ENCODE peak calls at places on chromosomes 5 and 9, in five cellular contexts. One of them, this sample, is unnamed.

GRCh38 chr9:79300153-79300552 is 271.6 kb upstream of the TLE4 start:
- DNase-seq in adrenal gland: no peak
- DNase-seq in omental fat pad: no peak
- DNase-seq in heart right ventricle: no peak
- DNase-seq in fibroblast of pulmonary artery: no peak
- DNase-seq in this sample: no peak

GRCh38 chr5:174717826-174718455 is 6.4 kb upstream of the MSX2 start:
- DNase-seq in adrenal gland: no peak
- DNase-seq in omental fat pad: no peak
- DNase-seq in heart right ventricle: no peak
- DNase-seq in fibroblast of pulmonary artery: no peak
- DNase-seq in this sample: no peak

GRCh38 chr9:6759114-6759977 is 1.6 kb downstream of the KDM4C start:
- DNase-seq in adrenal gland: peak; percentile 17
- DNase-seq in fibroblast of pulmonary artery: peak; percentile 83
- DNase-seq in heart right ventricle: no peak
- DNase-seq in omental fat pad: no peak
- DNase-seq in this sample: no peak

GRCh38 chr9:136595245-136596218 is 49.7 kb upstream of the NOTCH1 start:
- DNase-seq in fibroblast of pulmonary artery: no peak
- DNase-seq in omental fat pad: no peak
- DNase-seq in heart right ventricle: no peak
- DNase-seq in adrenal gland: no peak
- DNase-seq in this sample: no peak

GRCh38 chr9:111516061-111516465 is 8.9 kb upstream of the ZNF483 start:
- DNase-seq in fibroblast of pulmonary artery: peak; percentile 15
- DNase-seq in heart right ventricle: no peak
- DNase-seq in omental fat pad: no peak
- DNase-seq in adrenal gland: no peak
- DNase-seq in this sample: no peak

GRCh38 chr5:149007174-149007573 is 55.7 kb downstream of the SH3TC2 start:
- DNase-seq in fibroblast of pulmonary artery: peak; percentile 66
- DNase-seq in heart right ventricle: no peak
- DNase-seq in adrenal gland: no peak
- DNase-seq in omental fat pad: no peak
- DNase-seq in this sample: no peak

GRCh38 chr5:611731-612486 is at the start of gene CEP72:
- DNase-seq in heart right ventricle: peak; percentile 94
- DNase-seq in omental fat pad: peak; percentile 56
- DNase-seq in fibroblast of pulmonary artery: peak; percentile 82
- DNase-seq in adrenal gland: peak; percentile 91
- DNase-seq in this sample: peak; percentile 94

GRCh38 chr9:5879419-5880181 is 11.1 kb upstream of the MLANA start:
- DNase-seq in fibroblast of pulmonary artery: peak; percentile 60
- DNase-seq in heart right ventricle: no peak
- DNase-seq in omental fat pad: no peak
- DNase-seq in adrenal gland: peak; percentile 41
- DNase-seq in this sample: no peak

GRCh38 chr5:91049800-91050199 is 333.3 kb downstream of the ARRDC3 start:
- DNase-seq in omental fat pad: no peak
- DNase-seq in heart right ventricle: no peak
- DNase-seq in fibroblast of pulmonary artery: peak; percentile 51
- DNase-seq in adrenal gland: peak; percentile 72
- DNase-seq in this sample: no peak

GRCh38 chr5:95760291-95761191 is 29.4 kb downstream of the RHOBTB3 start:
- DNase-seq in fibroblast of pulmonary artery: peak; percentile 94
- DNase-seq in omental fat pad: no peak
- DNase-seq in adrenal gland: no peak
- DNase-seq in heart right ventricle: no peak
- DNase-seq in this sample: no peak

GRCh38 chr5:178387061-178387855 is 154.7 kb upstream of the PHYKPL start:
- DNase-seq in omental fat pad: no peak
- DNase-seq in adrenal gland: no peak
- DNase-seq in heart right ventricle: no peak
- DNase-seq in fibroblast of pulmonary artery: no peak
- DNase-seq in this sample: peak; percentile 32

GRCh38 chr9:8364021-8364782 is 564.6 kb upstream of the DMAC1 start:
- DNase-seq in heart right ventricle: no peak
- DNase-seq in omental fat pad: no peak
- DNase-seq in fibroblast of pulmonary artery: no peak
- DNase-seq in adrenal gland: no peak
- DNase-seq in this sample: no peak
- TF ChIP-seq CTCF in heart right ventricle: no peak
- TF ChIP-seq CTCF in omental fat pad: no peak
- TF ChIP-seq CTCF in fibroblast of pulmonary artery: no peak
- TF ChIP-seq CTCF in adrenal gland: no peak
- TF ChIP-seq CTCF in this sample: no peak

GRCh38 chr5:84881737-84882136 is 497.1 kb upstream of the EDIL3 start:
- DNase-seq in heart right ventricle: no peak
- DNase-seq in omental fat pad: no peak
- DNase-seq in fibroblast of pulmonary artery: no peak
- DNase-seq in adrenal gland: no peak
- DNase-seq in this sample: no peak

DNA sequence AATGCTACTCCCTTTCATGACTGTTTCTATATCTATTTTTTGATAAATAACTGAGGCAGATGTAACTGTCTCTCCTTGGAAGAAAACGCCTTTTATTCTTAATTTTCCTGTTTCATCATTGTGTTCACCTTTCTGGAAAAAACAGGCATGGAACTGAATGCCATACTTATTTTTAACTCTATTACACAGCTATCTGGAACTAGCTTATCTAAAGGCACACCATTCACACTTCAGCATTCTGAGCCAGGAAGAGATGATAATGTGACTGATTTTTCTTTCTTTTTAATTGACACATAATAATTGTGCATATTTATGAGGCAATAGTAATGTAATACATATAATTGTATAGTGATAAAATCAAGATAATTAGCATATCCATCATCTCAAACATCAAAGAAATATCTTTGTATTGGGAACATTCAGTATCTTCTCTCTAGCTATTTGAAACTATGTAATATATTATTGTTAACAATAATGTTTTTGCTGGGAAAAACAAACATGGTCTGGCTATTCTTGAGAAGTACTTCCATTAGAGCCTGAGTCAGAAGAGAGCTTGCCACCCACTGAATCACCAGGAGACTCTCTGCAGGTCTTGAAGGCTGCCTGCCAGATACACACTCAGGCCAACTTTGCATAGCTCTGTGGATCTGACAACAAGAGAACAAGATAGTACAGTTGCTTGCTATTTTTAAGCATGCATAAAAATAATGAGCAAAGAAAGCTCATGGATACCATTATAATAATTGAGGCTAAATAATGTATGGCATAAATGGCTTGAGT is 501.0 kb upstream of the EDIL3 start:
- DNase-seq in omental fat pad: no peak
- DNase-seq in adrenal gland: peak; percentile 80
- DNase-seq in heart right ventricle: peak; percentile 36
- DNase-seq in fibroblast of pulmonary artery: peak; percentile 61
- DNase-seq in this sample: no peak
- TF ChIP-seq CTCF in omental fat pad: no peak
- TF ChIP-seq CTCF in adrenal gland: no peak
- TF ChIP-seq CTCF in heart right ventricle: no peak
- TF ChIP-seq CTCF in fibroblast of pulmonary artery: no peak
- TF ChIP-seq CTCF in this sample: no peak

DNA sequence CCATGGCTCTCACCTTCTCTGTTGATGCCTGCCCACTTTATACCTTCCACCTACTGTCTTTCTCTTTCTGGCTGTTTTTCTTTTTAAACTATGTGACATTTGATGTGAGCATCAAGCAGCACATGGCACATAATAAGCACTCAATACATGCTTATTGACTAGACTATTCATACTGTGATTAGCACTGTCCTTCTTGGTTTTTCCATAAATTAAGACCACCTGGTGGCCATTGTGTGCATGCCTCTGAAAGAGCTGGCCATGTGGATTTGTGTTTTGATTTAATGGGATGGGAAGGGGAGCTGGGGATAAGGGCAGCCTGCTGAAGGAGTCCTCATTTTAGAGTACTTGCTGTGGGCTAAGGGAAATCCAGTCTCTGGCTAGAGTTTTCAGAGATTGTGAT is 79.4 kb downstream of the ARHGEF28 start:
- DNase-seq in fibroblast of pulmonary artery: no peak
- DNase-seq in heart right ventricle: no peak
- DNase-seq in omental fat pad: no peak
- DNase-seq in adrenal gland: no peak
- DNase-seq in this sample: no peak
- TF ChIP-seq CTCF in fibroblast of pulmonary artery: no peak
- TF ChIP-seq CTCF in heart right ventricle: no peak
- TF ChIP-seq CTCF in omental fat pad: no peak
- TF ChIP-seq CTCF in adrenal gland: no peak
- TF ChIP-seq CTCF in this sample: peak; percentile 51

GRCh38 chr5:141186897-141187512 is at the start of gene PCDHB9:
- DNase-seq in omental fat pad: no peak
- DNase-seq in adrenal gland: no peak
- DNase-seq in heart right ventricle: no peak
- DNase-seq in fibroblast of pulmonary artery: peak; percentile 7
- DNase-seq in this sample: no peak
- TF ChIP-seq CTCF in omental fat pad: no peak
- TF ChIP-seq CTCF in adrenal gland: no peak
- TF ChIP-seq CTCF in heart right ventricle: peak; percentile 23
- TF ChIP-seq CTCF in fibroblast of pulmonary artery: peak; percentile 25
- TF ChIP-seq CTCF in this sample: peak; percentile 68

GRCh38 chr5:92222449-92222848 is 839.3 kb upstream of the ARRDC3 start:
- DNase-seq in adrenal gland: no peak
- DNase-seq in omental fat pad: no peak
- DNase-seq in fibroblast of pulmonary artery: no peak
- DNase-seq in heart right ventricle: no peak
- DNase-seq in this sample: no peak
- TF ChIP-seq CTCF in adrenal gland: no peak
- TF ChIP-seq CTCF in omental fat pad: no peak
- TF ChIP-seq CTCF in fibroblast of pulmonary artery: no peak
- TF ChIP-seq CTCF in heart right ventricle: no peak
- TF ChIP-seq CTCF in this sample: peak; percentile 18

This sample was measured in type B pancreatic cell.